ENCODE peak calls at places on chromosomes 6 and 20, in seven cellular contexts. I is T-cell; N is stimulated activated CD4-positive, alpha-beta T cell treated with anti-CD3 and anti-CD28 coated beads, TNF-alpha, amount 100 ng/mL, for 1 hour; P is stimulated activated effector memory CD8-positive, alpha-beta T cell treated with anti-CD3 and anti-CD28 coated beads, Interleukin-12 subunit alpha, Interleukin-12 subunit beta, amount 100 ng/mL, for 72 hours; F is activated CD4-positive, alpha-beta memory T cell treated with anti-CD3 and anti-CD28 coated beads for 36 hours; O is hippocampal formation; E is astrocyte of the hippocampus. Z is an unnamed sample.

GRCh38 chr6:103085801-103086200 is 1692.3 kb downstream of the GRIK2 start:
- DNase-seq in E (no peak), O (no peak), P (no peak), F (no peak), N (no peak), I (no peak), Z (no peak)

GRCh38 chr6:112044196-112044595 is 9.7 kb upstream of the CCN6 start:
- DNase-seq in E (no peak), I (no peak), N (no peak), F (no peak), O (no peak), P (no peak), Z (no peak)

GRCh38 chr6:144063744-144064401 is 31.5 kb downstream of the SF3B5 start:
- DNase-seq in E (peak; percentile 69), P (peak; percentile 82), I (peak; percentile 93), O (peak; percentile 46), F (peak; percentile 91), N (peak; percentile 80), Z (peak; percentile 77)

GRCh38 chr20:47713941-47714450 is 71.3 kb downstream of the SULF2 start:
- DNase-seq in F (no peak), N (no peak), I (no peak), E (no peak), O (no peak), P (no peak), Z (no peak)

GRCh38 chr6:162058281-162058875 is 669.2 kb downstream of the PRKN start:
- DNase-seq in E (peak; percentile 88), O (no peak), I (no peak), P (no peak), N (no peak), F (no peak), Z (no peak)

GRCh38 chr6:116779569-116780164 is 14.1 kb upstream of the FAM162B start:
- DNase-seq in O (no peak), N (no peak), P (no peak), E (peak; percentile 48), F (no peak), I (no peak), Z (no peak)

GRCh38 chr20:55095745-55096450 is 620.5 kb downstream of the DOK5 start:
- DNase-seq in P (no peak), E (peak; percentile 24), N (no peak), I (no peak), O (no peak), F (no peak), Z (no peak)

GRCh38 chr6:30259140-30260035 is 46.2 kb upstream of the TRIM26 start:
- DNase-seq in F (peak; percentile 82), P (peak; percentile 52), N (peak; percentile 35), I (peak; percentile 59), O (peak; percentile 71), E (peak; percentile 91), Z (peak; percentile 52)

GRCh38 chr6:166901626-166902025 is 54.7 kb downstream of the RNASET2 start:
- DNase-seq in F (no peak), E (no peak), O (no peak), N (no peak), P (no peak), I (no peak), Z (no peak)

GRCh38 chr20:1377984-1378742 is 14.7 kb downstream of the FKBP1A start:
- DNase-seq in N (no peak), O (no peak), F (peak; percentile 66), E (peak; percentile 76), P (no peak), I (no peak), Z (no peak)

GRCh38 chr6:21731411-21732031 is 138.0 kb downstream of the SOX4 start:
- DNase-seq in F (no peak), I (no peak), N (no peak), O (no peak), E (peak; percentile 94), P (no peak), Z (no peak)

GRCh38 chr20:15616626-15617025 is 956.6 kb downstream of the KIF16B start:
- DNase-seq in F (no peak), N (no peak), I (no peak), E (no peak), P (no peak), O (no peak), Z (no peak)

GRCh38 chr6:130781557-130781956 is 45.6 kb upstream of the SMLR1 start:
- DNase-seq in N (no peak), F (no peak), I (no peak), O (no peak), E (no peak), P (no peak), Z (no peak)

GRCh38 chr20:44709380-44709779 is 5.8 kb upstream of the CCN5 start:
- DNase-seq in E (no peak), N (no peak), F (no peak), I (no peak), P (no peak), O (no peak), Z (no peak)

GRCh38 chr6:22145823-22146379 is 150.9 kb downstream of the PRL start:
- DNase-seq in F (no peak), E (peak; percentile 84), I (no peak), N (no peak), P (no peak), O (peak; percentile 78), Z (no peak)

GRCh38 chr6:138410972-138411667 is 7.1 kb downstream of the HEBP2 start:
- DNase-seq in F (no peak), I (no peak), O (no peak), P (no peak), E (peak; percentile 23), N (no peak), Z (no peak)

GRCh38 chr6:2952557-2953095 is 18.7 kb downstream of the SERPINB6 start:
- DNase-seq in I (peak; percentile 56), N (peak; percentile 19), E (peak; percentile 93), P (peak; percentile 45), F (peak; percentile 65), O (peak; percentile 67), Z (peak; percentile 69)

GRCh38 chr6:131400054-131400781 is 172.8 kb upstream of the ARG1 start:
- DNase-seq in F (no peak), O (no peak), E (peak; percentile 58), I (no peak), N (no peak), P (no peak), Z (no peak)

GRCh38 chr6:39075010-39075738 is 26.6 kb downstream of the GLP1R start:
- DNase-seq in E (no peak), P (no peak), N (no peak), I (no peak), F (no peak), O (no peak), Z (no peak)

GRCh38 chr6:169589293-169589692 is 112.5 kb downstream of the WDR27 start:
- DNase-seq in I (no peak), P (no peak), N (no peak), E (peak; percentile 80), F (peak; percentile 45), O (no peak), Z (no peak)

GRCh38 chr6:167796668-167797031 is 30.1 kb upstream of the AFDN start:
- DNase-seq in N (no peak), F (no peak), E (no peak), I (no peak), P (no peak), O (no peak), Z (no peak)

GRCh38 chr6:166005846-166006592 is 161.6 kb downstream of the TBXT start:
- DNase-seq in E (peak; percentile 90), N (no peak), O (peak; percentile 49), F (no peak), P (no peak), I (no peak), Z (peak; percentile 36)

GRCh38 chr20:57715268-57715904 is 5.6 kb upstream of the PMEPA1 start:
- DNase-seq in P (no peak), I (no peak), F (no peak), O (no peak), E (no peak), N (no peak), Z (no peak)

GRCh38 chr6:3031857-3032256 is 32.2 kb downstream of the NQO2 start:
- DNase-seq in O (no peak), E (no peak), I (peak; percentile 39), P (no peak), F (peak; percentile 39), N (no peak), Z (no peak)

GRCh38 chr6:47138046-47138445 is 95.9 kb upstream of the ADGRF1 start:
- DNase-seq in I (no peak), N (no peak), O (no peak), F (peak; percentile 9), E (no peak), P (no peak), Z (no peak)

GRCh38 chr6:24330137-24330732 is 27.6 kb downstream of the DCDC2 start:
- DNase-seq in E (peak; percentile 63), P (no peak), N (no peak), O (no peak), I (no peak), F (no peak), Z (no peak)

GRCh38 chr6:136566007-136566487 is 15.8 kb upstream of the MAP7 start:
- DNase-seq in I (no peak), P (no peak), E (no peak), F (no peak), N (no peak), O (no peak), Z (no peak)

GRCh38 chr6:120826253-120826652 is 508.0 kb downstream of the TBC1D32 start:
- DNase-seq in F (peak; percentile 13), E (peak; percentile 44), N (no peak), O (no peak), I (no peak), P (no peak), Z (peak; percentile 41)

GRCh38 chr20:57883761-57884160 is 173.9 kb upstream of the PMEPA1 start:
- DNase-seq in O (no peak), I (no peak), P (no peak), E (no peak), N (no peak), F (no peak), Z (no peak)

GRCh38 chr6:81450180-81450579 is 302.3 kb downstream of the TENT5A start:
- DNase-seq in P (no peak), E (peak; percentile 10), N (no peak), I (no peak), O (no peak), F (no peak), Z (no peak)

GRCh38 chr6:79084693-79085092 is 6.6 kb upstream of the PHIP start:
- DNase-seq in N (no peak), O (no peak), F (no peak), P (no peak), E (no peak), I (no peak), Z (no peak)